ENCODE peak calls at places on chromosomes 2 and 18, in nine cellular contexts. E is T follicular helper cell; V is cerebellar cortex; R is activated naive CD4-positive, alpha-beta T cell treated with anti-CD3 and anti-CD28 coated beads for 36 hours; D is HEK293T; Z is stimulated activated CD8-positive, alpha-beta memory T cell treated with anti-CD3 and anti-CD28 coated beads, Interleukin-15, amount 100 ng/mL, for 48 hours; U is activated T-helper 1 cell treated with anti-CD3 and anti-CD28 coated beads, Interleukin-2, amount 50 U/mL, for 16 hours; N is posterior cingulate gyrus; P is kidney. H is an unnamed sample.

GRCh38 chr2:31382452-31383120 is 32.0 kb downstream of the XDH start:
- DNase-seq in V (no peak), Z (no peak), E (no peak), U (no peak), D (no peak), N (no peak), R (no peak), P (no peak), H (no peak)

GRCh38 chr2:168120730-168121129 is 126.7 kb downstream of the STK39 start:
- DNase-seq in R (no peak), P (no peak), D (no peak), Z (no peak), V (peak), U (no peak), N (no peak), E (no peak), H (no peak)

GRCh38 chr2:129737660-129738527 is 241.6 kb upstream of the RAB6C start:
- DNase-seq in U (no peak), P (no peak), E (no peak), V (no peak), R (no peak), Z (no peak), D (no peak), N (no peak), H (no peak)

GRCh38 chr2:7094113-7094760 is 177.0 kb downstream of the RNF144A start:
- DNase-seq in Z (no peak), R (no peak), N (no peak), E (no peak), V (peak), D (no peak), P (no peak), U (no peak), H (no peak)

GRCh38 chr18:68847219-68847860 is 49.5 kb downstream of the CCDC102B start:
- DNase-seq in D (no peak), P (no peak), R (no peak), Z (no peak), U (no peak), N (no peak), V (peak), E (no peak), H (peak)

GRCh38 chr2:241803387-241804325 is 5.3 kb upstream of the NEU4 start:
- DNase-seq in E (no peak), N (peak), U (no peak), V (peak), Z (peak), R (peak), D (no peak), P (peak), H (peak)

GRCh38 chr2:66032376-66032775 is 402.5 kb upstream of the MEIS1 start:
- DNase-seq in Z (no peak), R (no peak), E (no peak), N (no peak), U (no peak), V (no peak), D (no peak), P (no peak), H (no peak)

GRCh38 chr2:26646986-26647672 is 6.0 kb upstream of the CIB4 start:
- DNase-seq in R (no peak), N (no peak), V (no peak), D (no peak), P (no peak), U (no peak), Z (no peak), E (no peak), H (no peak)

GRCh38 chr18:7367336-7367735 is 136.4 kb downstream of the LRRC30 start:
- DNase-seq in P (no peak), N (no peak), V (no peak), E (no peak), Z (no peak), U (no peak), R (no peak), D (no peak), H (no peak)

GRCh38 chr2:238582159-238582558 is 155.4 kb downstream of the ASB1 start:
- DNase-seq in U (no peak), E (no peak), P (no peak), D (no peak), N (no peak), R (no peak), V (no peak), Z (no peak), H (no peak)

GRCh38 chr2:160372585-160372984 is 121.0 kb downstream of the RBMS1 start:
- DNase-seq in R (no peak), Z (no peak), N (no peak), E (no peak), V (no peak), P (no peak), D (no peak), U (no peak), H (no peak)

GRCh38 chr2:223943561-223944008 is 1.6 kb downstream of the WDFY1 start:
- DNase-seq in N (no peak), V (peak), Z (no peak), D (peak), U (no peak), P (no peak), R (no peak), E (no peak), H (peak)

GRCh38 chr18:25724121-25724520 is 366.3 kb downstream of the SS18 start:
- DNase-seq in N (no peak), P (no peak), V (no peak), E (no peak), Z (no peak), U (no peak), R (no peak), D (no peak), H (no peak)

GRCh38 chr18:58593930-58594329 is 35.0 kb downstream of the ALPK2 start:
- DNase-seq in V (no peak), N (no peak), P (no peak), R (no peak), D (no peak), Z (no peak), E (no peak), U (no peak), H (no peak)

GRCh38 chr2:14015113-14015512 is 617.4 kb upstream of the LRATD1 start:
- DNase-seq in Z (no peak), N (no peak), D (no peak), P (no peak), V (no peak), U (no peak), R (no peak), E (no peak), H (no peak)

GRCh38 chr2:144630459-144631215 is 110.7 kb upstream of the ZEB2 start:
- DNase-seq in U (no peak), D (no peak), P (no peak), V (no peak), E (no peak), N (no peak), R (no peak), Z (no peak), H (no peak)

GRCh38 chr18:50190236-50190635 is 4.7 kb downstream of the MYO5B start:
- DNase-seq in N (no peak), E (no peak), V (no peak), R (peak), P (no peak), D (no peak), Z (no peak), U (no peak), H (no peak)

GRCh38 chr2:27138111-27138510 is 1.1 kb downstream of the PRR30 start:
- DNase-seq in D (no peak), Z (no peak), V (no peak), P (peak), R (no peak), U (no peak), E (no peak), N (no peak), H (no peak)

GRCh38 chr2:119841550-119841949 is 81.8 kb downstream of the PTPN4 start:
- DNase-seq in U (no peak), V (no peak), D (no peak), R (no peak), P (no peak), Z (no peak), N (no peak), E (no peak), H (no peak)

GRCh38 chr2:203820969-203821368 is 46.6 kb upstream of the CTLA4 start:
- DNase-seq in Z (no peak), N (no peak), P (no peak), D (no peak), R (no peak), V (no peak), U (no peak), E (no peak), H (no peak)

GRCh38 chr2:163878718-163879117 is 142.9 kb upstream of the FIGN start:
- DNase-seq in V (peak), R (peak), E (no peak), Z (no peak), P (no peak), U (no peak), N (no peak), D (peak), H (no peak)

GRCh38 chr2:2740238-2740775 is 409.2 kb upstream of the MYT1L start:
- DNase-seq in Z (no peak), R (no peak), U (no peak), D (no peak), P (no peak), V (no peak), E (no peak), N (no peak), H (no peak)

GRCh38 chr2:73272270-73272669 is 12.0 kb downstream of the FBXO41 start:
- DNase-seq in E (no peak), U (no peak), D (no peak), R (no peak), V (no peak), P (no peak), N (no peak), Z (no peak), H (no peak)

GRCh38 chr18:75143851-75144250 is 65.1 kb downstream of the PTGR3 start:
- DNase-seq in D (no peak), U (no peak), P (no peak), Z (no peak), N (no peak), E (no peak), V (no peak), R (no peak), H (no peak)

GRCh38 chr2:202099515-202099914 is 26.5 kb downstream of the KIAA2012 start:
- DNase-seq in R (no peak), V (no peak), P (no peak), U (no peak), N (no peak), D (no peak), E (no peak), Z (no peak), H (no peak)

GRCh38 chr2:230849633-230850357 is 14.9 kb upstream of the ITM2C start:
- DNase-seq in U (peak), Z (peak), N (no peak), D (no peak), E (peak), V (no peak), R (peak), P (no peak), H (no peak)

GRCh38 chr2:232999354-232999753 is 13.7 kb downstream of the NGEF start:
- DNase-seq in U (no peak), R (no peak), V (no peak), D (no peak), N (no peak), P (no peak), Z (no peak), E (no peak), H (no peak)

GRCh38 chr2:48723125-48723524 is 32.4 kb downstream of the LHCGR start:
- DNase-seq in U (no peak), D (no peak), N (no peak), P (no peak), V (no peak), Z (no peak), R (no peak), E (no peak), H (no peak)

GRCh38 chr18:24704921-24705620 is 244.6 kb downstream of the HRH4 start:
- DNase-seq in N (no peak), P (no peak), Z (no peak), D (no peak), E (no peak), U (no peak), V (peak), R (no peak), H (no peak)

H was measured in pons.